ENCODE peak calls at places on chromosomes 3 and 15, in eight cellular contexts. D, G, I, W, Q, P, V and K are unnamed samples.
A peak's percentile ranks its signal among the peaks of the same experiment; 100 is the strongest.

GRCh38 chr3:45687828-45688193 is 1.4 kb upstream of the SACM1L start:
- DNase-seq in D (no peak), G (no peak), I (no peak), W (no peak), Q (no peak), P (no peak), V (no peak), K (no peak)

GRCh38 chr3:113051827-113052226 is 61.0 kb downstream of the GTPBP8 start:
- DNase-seq in D (no peak), G (no peak), I (no peak), W (no peak), Q (no peak), P (no peak), V (no peak), K (no peak)

GRCh38 chr3:100941046-100941445 is 52.2 kb downstream of the ABI3BP start:
- DNase-seq in D (no peak), G (peak; percentile 31), I (no peak), W (no peak), Q (peak; percentile 18), P (no peak), V (no peak), K (no peak)

GRCh38 chr3:57007513-57008415 is 52.7 kb upstream of the SPATA12 start:
- DNase-seq in D (peak; percentile 27), G (peak; percentile 45), I (no peak), W (peak; percentile 40), Q (peak; percentile 59), P (peak; percentile 43), V (peak; percentile 75), K (no peak)

GRCh38 chr15:99729920-99730319 is 3.3 kb downstream of the LYSMD4 start:
- DNase-seq in D (no peak), G (peak; percentile 25), I (no peak), W (peak; percentile 26), Q (no peak), P (no peak), V (peak; percentile 66), K (no peak)

GRCh38 chr3:188057124-188057523 is 96.8 kb upstream of the LPP start:
- DNase-seq in D (no peak), G (no peak), I (no peak), W (no peak), Q (no peak), P (no peak), V (no peak), K (no peak)

GRCh38 chr3:15820911-15821310 is 23.1 kb upstream of the ANKRD28 start:
- DNase-seq in D (no peak), G (no peak), I (no peak), W (no peak), Q (no peak), P (no peak), V (peak; percentile 35), K (no peak)

GRCh38 chr3:141498592-141499223 is 11.9 kb downstream of the RASA2 start:
- DNase-seq in D (peak; percentile 88), G (no peak), I (peak; percentile 87), W (peak; percentile 88), Q (no peak), P (no peak), V (no peak), K (no peak)

GRCh38 chr15:95171551-95171950 is 940.2 kb downstream of the MCTP2 start:
- DNase-seq in D (no peak), G (no peak), I (no peak), W (no peak), Q (no peak), P (no peak), V (no peak), K (no peak)

GRCh38 chr15:47332481-47332880 is 384.8 kb upstream of the SEMA6D start:
- DNase-seq in D (no peak), G (no peak), I (no peak), W (no peak), Q (no peak), P (no peak), V (no peak), K (no peak)

GRCh38 chr3:140927279-140927678 is 14.4 kb upstream of the SLC25A36 start:
- DNase-seq in D (no peak), G (no peak), I (no peak), W (no peak), Q (no peak), P (no peak), V (no peak), K (no peak)

GRCh38 chr3:52517796-52518722 is 15.6 kb downstream of the NT5DC2 start:
- DNase-seq in D (no peak), G (no peak), I (no peak), W (no peak), Q (no peak), P (no peak), V (no peak), K (no peak)

GRCh38 chr3:127349501-127350171 is 61.8 kb upstream of the PRR20G start:
- DNase-seq in D (no peak), G (no peak), I (no peak), W (no peak), Q (no peak), P (no peak), V (no peak), K (no peak)

GRCh38 chr3:66395635-66396034 is 105.2 kb downstream of the LRIG1 start:
- DNase-seq in D (no peak), G (no peak), I (peak; percentile 74), W (no peak), Q (no peak), P (no peak), V (no peak), K (no peak)

GRCh38 chr3:178137206-178137605 is 399.0 kb upstream of the KCNMB2 start:
- DNase-seq in D (no peak), G (no peak), I (no peak), W (no peak), Q (no peak), P (no peak), V (peak; percentile 51), K (no peak)

GRCh38 chr15:44159492-44159891 is 35.6 kb downstream of the FRMD5 start:
- DNase-seq in D (no peak), G (no peak), I (no peak), W (no peak), Q (no peak), P (no peak), V (no peak), K (no peak)

GRCh38 chr15:96253137-96253747 is 77.3 kb upstream of the NR2F2 start:
- DNase-seq in D (no peak), G (no peak), I (no peak), W (no peak), Q (no peak), P (no peak), V (no peak), K (no peak)

GRCh38 chr3:141353652-141354495 is 14.4 kb upstream of the ZBTB38 start:
- DNase-seq in D (no peak), G (no peak), I (no peak), W (no peak), Q (no peak), P (no peak), V (no peak), K (no peak)

GRCh38 chr3:149600619-149601018 is 57.2 kb downstream of the WWTR1 start:
- DNase-seq in D (no peak), G (no peak), I (no peak), W (no peak), Q (no peak), P (no peak), V (no peak), K (no peak)

GRCh38 chr3:194301730-194302129 is 49.4 kb downstream of the CPN2 start:
- DNase-seq in D (no peak), G (no peak), I (no peak), W (no peak), Q (no peak), P (no peak), V (no peak), K (peak; percentile 18)

GRCh38 chr3:53218136-53218535 is 37.7 kb downstream of the TKT start:
- DNase-seq in D (no peak), G (no peak), I (no peak), W (no peak), Q (no peak), P (no peak), V (no peak), K (no peak)